ENCODE peak calls at places on chromosome 18, in six cellular contexts. B, S, X, I, C and A are unnamed samples.

GRCh38 chr18:44708451-44709083 is 27.9 kb downstream of the SETBP1 start:
- DNase-seq in I (no peak), C (no peak), X (no peak), B (no peak), S (no peak), A (no peak)

GRCh38 chr18:73531601-73532000 is 616.0 kb downstream of the FBXO15 start:
- DNase-seq in X (no peak), I (no peak), B (no peak), C (no peak), S (no peak), A (no peak)

GRCh38 chr18:7946724-7947377 is 379.7 kb downstream of the PTPRM start:
- DNase-seq in I (peak; percentile 44), B (peak; percentile 92), C (no peak), S (peak; percentile 11), X (no peak), A (no peak)

GRCh38 chr18:48866028-48866733 is 84.6 kb downstream of the SMAD7 start:
- DNase-seq in X (no peak), S (no peak), C (no peak), B (peak; percentile 66), I (peak; percentile 49), A (no peak)

GRCh38 chr18:50709215-50709614 is 110.6 kb downstream of the MRO start:
- DNase-seq in S (no peak), B (no peak), I (no peak), C (no peak), X (no peak), A (no peak)

GRCh38 chr18:8610442-8610801 is 1.2 kb downstream of the RAB12 start:
- DNase-seq in X (peak; percentile 7), B (no peak), S (no peak), C (peak; percentile 38), I (no peak), A (no peak)

GRCh38 chr18:39802648-39803229 is 2152.3 kb upstream of the PIK3C3 start:
- DNase-seq in X (no peak), C (no peak), S (no peak), I (no peak), B (no peak), A (no peak)

GRCh38 chr18:39455300-39455699 is 1889.7 kb upstream of the CELF4 start:
- DNase-seq in I (no peak), C (no peak), S (no peak), X (no peak), B (peak; percentile 77), A (no peak)

GRCh38 chr18:13548106-13548819 is 178.1 kb downstream of the FAM210A start:
- DNase-seq in C (no peak), I (peak; percentile 12), B (no peak), S (no peak), X (no peak), A (no peak)

GRCh38 chr18:35938562-35938961 is 33.9 kb upstream of the RMP24 start:
- DNase-seq in B (no peak), C (no peak), X (no peak), S (no peak), I (no peak), A (no peak)

GRCh38 chr18:58025733-58026132 is 18.3 kb upstream of the NEDD4L start:
- DNase-seq in X (no peak), S (no peak), I (no peak), C (no peak), B (no peak), A (no peak)

GRCh38 chr18:830315-830901 is 18.4 kb upstream of the YES1 start:
- DNase-seq in B (peak; percentile 94), I (no peak), C (peak; percentile 52), S (no peak), X (no peak), A (peak; percentile 84)

GRCh38 chr18:51614033-51614432 is 416.6 kb upstream of the MEX3C start:
- DNase-seq in X (no peak), S (no peak), I (no peak), B (peak; percentile 96), C (no peak), A (no peak)

GRCh38 chr18:7146067-7146466 is 28.5 kb upstream of the LAMA1 start:
- DNase-seq in I (no peak), X (no peak), S (no peak), C (no peak), B (no peak), A (no peak)

GRCh38 chr18:23229472-23229871 is 94.2 kb downstream of the CABLES1 start:
- DNase-seq in C (no peak), I (no peak), X (no peak), B (peak; percentile 72), S (no peak), A (no peak)

GRCh38 chr18:48818329-48819254 is 132.2 kb downstream of the SMAD7 start:
- DNase-seq in S (no peak), B (no peak), C (no peak), X (no peak), I (no peak), A (no peak)

GRCh38 chr18:8783335-8783993 is 78.1 kb downstream of the MTCL1 start:
- DNase-seq in S (no peak), X (no peak), B (no peak), I (no peak), C (no peak), A (no peak)

GRCh38 chr18:57416542-57416941 is 18.6 kb upstream of the ONECUT2 start:
- DNase-seq in B (no peak), S (no peak), I (no peak), C (no peak), X (no peak), A (no peak)

GRCh38 chr18:75478996-75479870 is 51.7 kb upstream of the SMIM21 start:
- DNase-seq in I (no peak), S (peak; percentile 6), B (peak; percentile 75), C (peak; percentile 28), X (no peak), A (peak; percentile 49)

GRCh38 chr18:2968559-2968958 is 44.4 kb downstream of the LPIN2 start:
- DNase-seq in B (no peak), S (no peak), C (peak; percentile 21), I (no peak), X (no peak), A (no peak)

GRCh38 chr18:48003426-48004349 is 73.2 kb upstream of the SMAD2 start:
- DNase-seq in B (peak; percentile 67), I (peak; percentile 76), X (no peak), C (no peak), S (no peak), A (no peak)

GRCh38 chr18:12233378-12233777 is 20.8 kb upstream of the CIDEA start:
- DNase-seq in X (no peak), I (no peak), C (no peak), S (no peak), B (no peak), A (no peak)

GRCh38 chr18:3051718-3052410 is 38.9 kb upstream of the LPIN2 start:
- DNase-seq in B (no peak), C (no peak), X (no peak), I (peak; percentile 71), S (no peak), A (no peak)

GRCh38 chr18:10140461-10140911 is 226.7 kb downstream of the VAPA start:
- DNase-seq in C (no peak), X (no peak), B (no peak), I (no peak), S (no peak), A (no peak)

GRCh38 chr18:23864620-23865019 is 149.9 kb upstream of the TTC39C start:
- DNase-seq in C (peak; percentile 75), S (no peak), B (no peak), X (peak; percentile 12), I (no peak), A (no peak)

GRCh38 chr18:35343936-35344735 is at the start of gene ZNF24:
- DNase-seq in B (peak; percentile 93), C (peak; percentile 95), X (peak; percentile 92), S (peak; percentile 93), I (peak; percentile 98), A (peak; percentile 79)

GRCh38 chr18:60746491-60746890 is 373.9 kb upstream of the MC4R start:
- DNase-seq in I (no peak), C (no peak), X (no peak), B (no peak), S (no peak), A (no peak)